ENCODE peak calls at places on chromosomes 2 and 18, in five cellular contexts. One of them, this sample, is unnamed.
A peak's percentile ranks its signal among the peaks of the same experiment; 100 is the strongest.

GRCh38 chr2:113206251-113206650 is 32.5 kb downstream of the PSD4 start:
- DNase-seq in AG08396: no peak
- DNase-seq in activated CD8-positive, alpha-beta memory T cell treated with anti-CD3 and anti-CD28 coated beads, Interleukin-2, amount 50 U/mL, for 48 hours: no peak
- DNase-seq in NCI-H774: peak; percentile 69
- DNase-seq in stimulated activated CD8-positive, alpha-beta memory T cell treated with anti-CD3 and anti-CD28 coated beads, Interleukin-15, amount 100 ng/mL, for 24 hours: no peak
- DNase-seq in this sample: no peak

GRCh38 chr18:75456277-75456676 is 28.8 kb upstream of the SMIM21 start:
- DNase-seq in stimulated activated CD8-positive, alpha-beta memory T cell treated with anti-CD3 and anti-CD28 coated beads, Interleukin-15, amount 100 ng/mL, for 24 hours: no peak
- DNase-seq in AG08396: no peak
- DNase-seq in NCI-H774: no peak
- DNase-seq in activated CD8-positive, alpha-beta memory T cell treated with anti-CD3 and anti-CD28 coated beads, Interleukin-2, amount 50 U/mL, for 48 hours: no peak
- DNase-seq in this sample: no peak

GRCh38 chr2:160842286-160842685 is 317.9 kb upstream of the TANK start:
- DNase-seq in NCI-H774: no peak
- DNase-seq in AG08396: no peak
- DNase-seq in activated CD8-positive, alpha-beta memory T cell treated with anti-CD3 and anti-CD28 coated beads, Interleukin-2, amount 50 U/mL, for 48 hours: no peak
- DNase-seq in stimulated activated CD8-positive, alpha-beta memory T cell treated with anti-CD3 and anti-CD28 coated beads, Interleukin-15, amount 100 ng/mL, for 24 hours: no peak
- DNase-seq in this sample: no peak

GRCh38 chr2:74548919-74549684 is 4.6 kb downstream of the LOXL3 start:
- DNase-seq in activated CD8-positive, alpha-beta memory T cell treated with anti-CD3 and anti-CD28 coated beads, Interleukin-2, amount 50 U/mL, for 48 hours: peak; percentile 73
- DNase-seq in NCI-H774: peak; percentile 56
- DNase-seq in stimulated activated CD8-positive, alpha-beta memory T cell treated with anti-CD3 and anti-CD28 coated beads, Interleukin-15, amount 100 ng/mL, for 24 hours: no peak
- DNase-seq in AG08396: peak; percentile 88
- DNase-seq in this sample: no peak

GRCh38 chr2:144801766-144802165 is 281.8 kb upstream of the ZEB2 start:
- DNase-seq in activated CD8-positive, alpha-beta memory T cell treated with anti-CD3 and anti-CD28 coated beads, Interleukin-2, amount 50 U/mL, for 48 hours: no peak
- DNase-seq in AG08396: peak; percentile 27
- DNase-seq in stimulated activated CD8-positive, alpha-beta memory T cell treated with anti-CD3 and anti-CD28 coated beads, Interleukin-15, amount 100 ng/mL, for 24 hours: no peak
- DNase-seq in NCI-H774: no peak
- DNase-seq in this sample: no peak

GRCh38 chr2:46202987-46203386 is 94.2 kb upstream of the EPAS1 start:
- DNase-seq in stimulated activated CD8-positive, alpha-beta memory T cell treated with anti-CD3 and anti-CD28 coated beads, Interleukin-15, amount 100 ng/mL, for 24 hours: no peak
- DNase-seq in AG08396: no peak
- DNase-seq in activated CD8-positive, alpha-beta memory T cell treated with anti-CD3 and anti-CD28 coated beads, Interleukin-2, amount 50 U/mL, for 48 hours: no peak
- DNase-seq in NCI-H774: no peak
- DNase-seq in this sample: no peak

GRCh38 chr18:74282359-74283254 is 9.2 kb downstream of the CYB5A start:
- DNase-seq in stimulated activated CD8-positive, alpha-beta memory T cell treated with anti-CD3 and anti-CD28 coated beads, Interleukin-15, amount 100 ng/mL, for 24 hours: no peak
- DNase-seq in NCI-H774: no peak
- DNase-seq in activated CD8-positive, alpha-beta memory T cell treated with anti-CD3 and anti-CD28 coated beads, Interleukin-2, amount 50 U/mL, for 48 hours: no peak
- DNase-seq in AG08396: peak; percentile 2
- DNase-seq in this sample: no peak

GRCh38 chr2:240205348-240205747 is 64.9 kb upstream of the OTOS start:
- DNase-seq in AG08396: peak; percentile 79
- DNase-seq in NCI-H774: no peak
- DNase-seq in activated CD8-positive, alpha-beta memory T cell treated with anti-CD3 and anti-CD28 coated beads, Interleukin-2, amount 50 U/mL, for 48 hours: peak; percentile 80
- DNase-seq in stimulated activated CD8-positive, alpha-beta memory T cell treated with anti-CD3 and anti-CD28 coated beads, Interleukin-15, amount 100 ng/mL, for 24 hours: no peak
- DNase-seq in this sample: no peak

GRCh38 chr18:54269924-54270844 is 867 bp downstream of the POLI start:
- DNase-seq in AG08396: peak; percentile 29
- DNase-seq in activated CD8-positive, alpha-beta memory T cell treated with anti-CD3 and anti-CD28 coated beads, Interleukin-2, amount 50 U/mL, for 48 hours: no peak
- DNase-seq in NCI-H774: peak; percentile 23
- DNase-seq in stimulated activated CD8-positive, alpha-beta memory T cell treated with anti-CD3 and anti-CD28 coated beads, Interleukin-15, amount 100 ng/mL, for 24 hours: peak; percentile 12
- DNase-seq in this sample: peak; percentile 23

GRCh38 chr18:56021136-56021813 is 433.3 kb upstream of the TCF4 start:
- DNase-seq in AG08396: no peak
- DNase-seq in NCI-H774: no peak
- DNase-seq in stimulated activated CD8-positive, alpha-beta memory T cell treated with anti-CD3 and anti-CD28 coated beads, Interleukin-15, amount 100 ng/mL, for 24 hours: no peak
- DNase-seq in activated CD8-positive, alpha-beta memory T cell treated with anti-CD3 and anti-CD28 coated beads, Interleukin-2, amount 50 U/mL, for 48 hours: no peak
- DNase-seq in this sample: no peak

GRCh38 chr2:106020821-106021316 is 173.2 kb downstream of the UXS1 start:
- DNase-seq in AG08396: no peak
- DNase-seq in activated CD8-positive, alpha-beta memory T cell treated with anti-CD3 and anti-CD28 coated beads, Interleukin-2, amount 50 U/mL, for 48 hours: no peak
- DNase-seq in NCI-H774: no peak
- DNase-seq in stimulated activated CD8-positive, alpha-beta memory T cell treated with anti-CD3 and anti-CD28 coated beads, Interleukin-15, amount 100 ng/mL, for 24 hours: no peak
- DNase-seq in this sample: no peak

GRCh38 chr2:26401739-26402541 is at the start of gene DRC1:
- DNase-seq in AG08396: peak; percentile 98
- DNase-seq in stimulated activated CD8-positive, alpha-beta memory T cell treated with anti-CD3 and anti-CD28 coated beads, Interleukin-15, amount 100 ng/mL, for 24 hours: no peak
- DNase-seq in NCI-H774: peak; percentile 79
- DNase-seq in activated CD8-positive, alpha-beta memory T cell treated with anti-CD3 and anti-CD28 coated beads, Interleukin-2, amount 50 U/mL, for 48 hours: peak; percentile 70
- DNase-seq in this sample: peak; percentile 16

GRCh38 chr18:67926929-67927864 is 410.7 kb upstream of the DSEL start:
- DNase-seq in NCI-H774: no peak
- DNase-seq in AG08396: no peak
- DNase-seq in activated CD8-positive, alpha-beta memory T cell treated with anti-CD3 and anti-CD28 coated beads, Interleukin-2, amount 50 U/mL, for 48 hours: no peak
- DNase-seq in stimulated activated CD8-positive, alpha-beta memory T cell treated with anti-CD3 and anti-CD28 coated beads, Interleukin-15, amount 100 ng/mL, for 24 hours: no peak
- DNase-seq in this sample: no peak

GRCh38 chr18:50853863-50854271 is 25.1 kb upstream of the ME2 start:
- DNase-seq in activated CD8-positive, alpha-beta memory T cell treated with anti-CD3 and anti-CD28 coated beads, Interleukin-2, amount 50 U/mL, for 48 hours: no peak
- DNase-seq in NCI-H774: no peak
- DNase-seq in AG08396: no peak
- DNase-seq in stimulated activated CD8-positive, alpha-beta memory T cell treated with anti-CD3 and anti-CD28 coated beads, Interleukin-15, amount 100 ng/mL, for 24 hours: no peak
- DNase-seq in this sample: no peak

GRCh38 chr2:171855401-171855800 is 38.6 kb downstream of the SLC25A12 start:
- DNase-seq in AG08396: peak; percentile 39
- DNase-seq in activated CD8-positive, alpha-beta memory T cell treated with anti-CD3 and anti-CD28 coated beads, Interleukin-2, amount 50 U/mL, for 48 hours: no peak
- DNase-seq in NCI-H774: no peak
- DNase-seq in stimulated activated CD8-positive, alpha-beta memory T cell treated with anti-CD3 and anti-CD28 coated beads, Interleukin-15, amount 100 ng/mL, for 24 hours: no peak
- DNase-seq in this sample: no peak

GRCh38 chr2:19846030-19846429 is 55.8 kb downstream of the TTC32 start:
- DNase-seq in activated CD8-positive, alpha-beta memory T cell treated with anti-CD3 and anti-CD28 coated beads, Interleukin-2, amount 50 U/mL, for 48 hours: no peak
- DNase-seq in stimulated activated CD8-positive, alpha-beta memory T cell treated with anti-CD3 and anti-CD28 coated beads, Interleukin-15, amount 100 ng/mL, for 24 hours: no peak
- DNase-seq in AG08396: no peak
- DNase-seq in NCI-H774: no peak
- DNase-seq in this sample: no peak

GRCh38 chr2:179898873-179899272 is 37.5 kb upstream of the ZNF385B start:
- DNase-seq in activated CD8-positive, alpha-beta memory T cell treated with anti-CD3 and anti-CD28 coated beads, Interleukin-2, amount 50 U/mL, for 48 hours: no peak
- DNase-seq in AG08396: no peak
- DNase-seq in NCI-H774: peak; percentile 1
- DNase-seq in stimulated activated CD8-positive, alpha-beta memory T cell treated with anti-CD3 and anti-CD28 coated beads, Interleukin-15, amount 100 ng/mL, for 24 hours: no peak
- DNase-seq in this sample: no peak

GRCh38 chr2:33392366-33392765 is 84.1 kb upstream of the RASGRP3 start:
- DNase-seq in AG08396: no peak
- DNase-seq in stimulated activated CD8-positive, alpha-beta memory T cell treated with anti-CD3 and anti-CD28 coated beads, Interleukin-15, amount 100 ng/mL, for 24 hours: no peak
- DNase-seq in activated CD8-positive, alpha-beta memory T cell treated with anti-CD3 and anti-CD28 coated beads, Interleukin-2, amount 50 U/mL, for 48 hours: no peak
- DNase-seq in NCI-H774: no peak
- DNase-seq in this sample: no peak

GRCh38 chr18:37668971-37669747 is 103.6 kb upstream of the CELF4 start:
- DNase-seq in activated CD8-positive, alpha-beta memory T cell treated with anti-CD3 and anti-CD28 coated beads, Interleukin-2, amount 50 U/mL, for 48 hours: no peak
- DNase-seq in NCI-H774: peak; percentile 55
- DNase-seq in AG08396: no peak
- DNase-seq in stimulated activated CD8-positive, alpha-beta memory T cell treated with anti-CD3 and anti-CD28 coated beads, Interleukin-15, amount 100 ng/mL, for 24 hours: no peak
- DNase-seq in this sample: no peak

GRCh38 chr2:237326250-237327171 is 87.5 kb downstream of the COL6A3 start:
- DNase-seq in activated CD8-positive, alpha-beta memory T cell treated with anti-CD3 and anti-CD28 coated beads, Interleukin-2, amount 50 U/mL, for 48 hours: no peak
- DNase-seq in NCI-H774: no peak
- DNase-seq in stimulated activated CD8-positive, alpha-beta memory T cell treated with anti-CD3 and anti-CD28 coated beads, Interleukin-15, amount 100 ng/mL, for 24 hours: no peak
- DNase-seq in AG08396: no peak
- DNase-seq in this sample: no peak

GRCh38 chr2:58606799-58607198 is 365.7 kb upstream of the FANCL start:
- DNase-seq in stimulated activated CD8-positive, alpha-beta memory T cell treated with anti-CD3 and anti-CD28 coated beads, Interleukin-15, amount 100 ng/mL, for 24 hours: no peak
- DNase-seq in activated CD8-positive, alpha-beta memory T cell treated with anti-CD3 and anti-CD28 coated beads, Interleukin-2, amount 50 U/mL, for 48 hours: no peak
- DNase-seq in NCI-H774: no peak
- DNase-seq in AG08396: no peak
- DNase-seq in this sample: no peak

GRCh38 chr2:70515938-70516337 is 37.7 kb downstream of the TGFA start:
- DNase-seq in NCI-H774: no peak
- DNase-seq in stimulated activated CD8-positive, alpha-beta memory T cell treated with anti-CD3 and anti-CD28 coated beads, Interleukin-15, amount 100 ng/mL, for 24 hours: no peak
- DNase-seq in AG08396: no peak
- DNase-seq in activated CD8-positive, alpha-beta memory T cell treated with anti-CD3 and anti-CD28 coated beads, Interleukin-2, amount 50 U/mL, for 48 hours: no peak
- DNase-seq in this sample: no peak

GRCh38 chr2:237700583-237701032 is 73.2 kb downstream of the LRRFIP1 start:
- DNase-seq in NCI-H774: peak; percentile 61
- DNase-seq in activated CD8-positive, alpha-beta memory T cell treated with anti-CD3 and anti-CD28 coated beads, Interleukin-2, amount 50 U/mL, for 48 hours: peak; percentile 88
- DNase-seq in stimulated activated CD8-positive, alpha-beta memory T cell treated with anti-CD3 and anti-CD28 coated beads, Interleukin-15, amount 100 ng/mL, for 24 hours: no peak
- DNase-seq in AG08396: no peak
- DNase-seq in this sample: peak; percentile 50

GRCh38 chr2:188159484-188159883 is 132.2 kb upstream of the GULP1 start:
- DNase-seq in AG08396: no peak
- DNase-seq in NCI-H774: no peak
- DNase-seq in activated CD8-positive, alpha-beta memory T cell treated with anti-CD3 and anti-CD28 coated beads, Interleukin-2, amount 50 U/mL, for 48 hours: no peak
- DNase-seq in stimulated activated CD8-positive, alpha-beta memory T cell treated with anti-CD3 and anti-CD28 coated beads, Interleukin-15, amount 100 ng/mL, for 24 hours: no peak
- DNase-seq in this sample: no peak